ENCODE peak calls at places on chromosomes 2 and 18, in seven cellular contexts. E, D, F, W, X, P and R are unnamed samples.

GRCh38 chr2:25311866-25312575 is 29.7 kb downstream of the DNMT3A start:
- DNase-seq in E (no peak), D (no peak), F (peak), W (no peak), X (no peak), P (no peak), R (no peak)

GRCh38 chr2:61795408-61795807 is 58.5 kb downstream of the FAM161A start:
- DNase-seq in E (no peak), D (no peak), F (no peak), W (no peak), X (no peak), P (no peak), R (no peak)

GRCh38 chr2:172415759-172416158 is 11.6 kb upstream of the ITGA6 start:
- DNase-seq in E (no peak), D (no peak), F (no peak), W (no peak), X (no peak), P (no peak), R (no peak)

GRCh38 chr2:147182260-147182659 is 662.6 kb upstream of the ACVR2A start:
- DNase-seq in E (no peak), D (no peak), F (no peak), W (no peak), X (no peak), P (peak), R (no peak)

GRCh38 chr2:66050392-66050791 is 384.5 kb upstream of the MEIS1 start:
- DNase-seq in E (no peak), D (no peak), F (no peak), W (no peak), X (no peak), P (no peak), R (peak)

GRCh38 chr2:206616141-206616540 is 26.1 kb upstream of the FAM237A start:
- DNase-seq in E (no peak), D (no peak), F (no peak), W (no peak), X (no peak), P (no peak), R (no peak)

GRCh38 chr2:207160115-207160514 is 5.6 kb downstream of the KLF7 start:
- DNase-seq in E (no peak), D (no peak), F (no peak), W (no peak), X (no peak), P (no peak), R (no peak)

GRCh38 chr2:113167115-113167932 is 6.4 kb upstream of the PSD4 start:
- DNase-seq in E (peak), D (no peak), F (no peak), W (no peak), X (no peak), P (no peak), R (no peak)

GRCh38 chr2:101717041-101717817 is 19.7 kb downstream of the MAP4K4 start:
- DNase-seq in E (no peak), D (no peak), F (no peak), W (no peak), X (no peak), P (peak), R (no peak)

GRCh38 chr2:157830696-157831570 is 45.2 kb downstream of the ACVR1 start:
- DNase-seq in E (peak), D (no peak), F (no peak), W (peak), X (no peak), P (no peak), R (no peak)

GRCh38 chr2:231685349-231686191 is 22.8 kb upstream of the PTMA start:
- DNase-seq in E (peak), D (no peak), F (no peak), W (no peak), X (peak), P (no peak), R (no peak)

GRCh38 chr2:15939854-15940660 is at the start of gene MYCN:
- DNase-seq in E (peak), D (peak), F (no peak), W (no peak), X (peak), P (no peak), R (peak)

GRCh38 chr18:25350561-25351201 is 1.3 kb downstream of the ZNF521 start:
- DNase-seq in E (no peak), D (no peak), F (no peak), W (no peak), X (peak), P (no peak), R (no peak)

GRCh38 chr2:28447943-28448737 is 47.7 kb upstream of the PLB1 start:
- DNase-seq in E (no peak), D (no peak), F (no peak), W (no peak), X (no peak), P (no peak), R (no peak)

GRCh38 chr2:9462872-9463697 is 11.3 kb upstream of the IAH1 start:
- DNase-seq in E (no peak), D (no peak), F (no peak), W (no peak), X (no peak), P (no peak), R (no peak)

GRCh38 chr2:113675885-113676284 is 48.8 kb downstream of the RABL2A start:
- DNase-seq in E (no peak), D (no peak), F (no peak), W (no peak), X (no peak), P (no peak), R (no peak)

GRCh38 chr2:195352581-195352980 is 304.4 kb upstream of the SLC39A10 start:
- DNase-seq in E (no peak), D (no peak), F (no peak), W (no peak), X (no peak), P (no peak), R (no peak)

GRCh38 chr2:64644240-64645013 is 9.3 kb downstream of the SERTAD2 start:
- DNase-seq in E (peak), D (peak), F (peak), W (peak), X (no peak), P (no peak), R (peak)

GRCh38 chr2:138559648-138560047 is 58.1 kb downstream of the SPOPL start:
- DNase-seq in E (no peak), D (no peak), F (no peak), W (no peak), X (no peak), P (no peak), R (no peak)

GRCh38 chr2:175156534-175156933 is 11.5 kb downstream of the ATF2 start:
- DNase-seq in E (no peak), D (no peak), F (no peak), W (no peak), X (no peak), P (no peak), R (no peak)

GRCh38 chr2:38723173-38723572 is 28.0 kb downstream of the SRSF7 start:
- DNase-seq in E (no peak), D (no peak), F (no peak), W (no peak), X (no peak), P (no peak), R (no peak)

GRCh38 chr18:2376707-2377106 is 194.6 kb downstream of the METTL4 start:
- DNase-seq in E (no peak), D (no peak), F (no peak), W (no peak), X (no peak), P (no peak), R (no peak)

GRCh38 chr2:134086594-134087219 is 167.2 kb upstream of the MGAT5 start:
- DNase-seq in E (no peak), D (no peak), F (no peak), W (no peak), X (no peak), P (no peak), R (no peak)
- TF ChIP-seq JUND in E (no peak), D (no peak), F (no peak), W (no peak), X (no peak), P (no peak), R (no peak)

DNA sequence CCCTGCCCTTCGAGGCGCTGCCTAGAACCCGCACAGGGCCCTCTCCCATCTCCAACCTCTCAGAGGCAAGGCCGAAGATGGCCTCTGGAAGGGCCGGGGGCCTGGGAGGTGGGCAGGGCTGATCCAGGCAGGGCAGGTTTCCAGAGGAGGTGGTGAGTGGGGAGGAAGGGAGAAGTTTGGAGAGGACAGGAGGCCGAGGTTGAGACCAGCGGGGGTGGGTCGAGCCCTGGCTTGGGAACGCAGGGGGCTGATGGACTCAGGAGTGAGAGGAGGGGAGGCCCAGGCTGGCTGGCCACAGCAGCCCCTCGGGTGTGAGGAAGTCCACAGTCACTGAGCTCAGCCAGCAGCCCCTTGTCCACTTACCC is 10.5 kb downstream of the CAPN10 start:
- DNase-seq in E (no peak), D (no peak), F (no peak), W (no peak), X (no peak), P (no peak), R (no peak)
- TF ChIP-seq JUND in E (no peak), D (no peak), F (no peak), W (no peak), X (no peak), P (no peak), R (no peak)

GRCh38 chr2:211149731-211150130 is 593.3 kb downstream of the CPS1 start:
- DNase-seq in E (no peak), D (no peak), F (no peak), W (no peak), X (no peak), P (no peak), R (no peak)
- TF ChIP-seq JUND in E (no peak), D (no peak), F (no peak), W (no peak), X (no peak), P (no peak), R (no peak)

GRCh38 chr2:181810823-181811695 is 80.5 kb upstream of the ITPRID2 start:
- DNase-seq in E (peak), D (no peak), F (peak), W (peak), X (peak), P (no peak), R (no peak)
- TF ChIP-seq JUND in E (no peak), D (no peak), F (peak), W (peak), X (peak), P (no peak), R (no peak)

DNA sequence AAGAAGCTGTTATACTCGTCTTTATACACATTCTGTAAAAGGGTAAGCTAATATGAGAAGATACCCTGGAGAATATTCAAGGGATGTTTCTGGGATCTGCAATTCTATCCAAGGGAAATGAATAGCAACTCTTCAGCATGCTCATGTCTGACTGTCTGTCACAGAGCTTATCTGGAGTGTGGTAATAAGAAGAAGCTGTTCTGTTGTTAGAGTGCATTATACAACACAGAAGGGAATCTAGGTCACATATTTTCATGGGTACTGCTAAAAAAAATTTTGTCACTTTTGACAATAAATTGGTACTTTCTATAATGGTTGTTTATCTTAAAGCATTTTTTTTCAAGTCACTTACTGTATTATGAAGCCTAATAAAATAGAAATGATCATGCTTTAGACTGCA is 63.1 kb downstream of the NEB start:
- DNase-seq in E (no peak), D (no peak), F (no peak), W (no peak), X (no peak), P (no peak), R (no peak)
- TF ChIP-seq JUND in E (no peak), D (no peak), F (no peak), W (no peak), X (no peak), P (no peak), R (no peak)

GRCh38 chr18:59769105-59769865 is 72.1 kb upstream of the CCBE1 start:
- DNase-seq in E (no peak), D (no peak), F (no peak), W (no peak), X (no peak), P (no peak), R (no peak)

GRCh38 chr18:59763541-59764136 is 66.4 kb upstream of the CCBE1 start:
- DNase-seq in E (no peak), D (no peak), F (no peak), W (no peak), X (no peak), P (no peak), R (no peak)

GRCh38 chr18:59764281-59764680 is 67.1 kb upstream of the CCBE1 start:
- DNase-seq in E (no peak), D (no peak), F (no peak), W (no peak), X (no peak), P (no peak), R (no peak)

GRCh38 chr18:59765343-59765742 is 68.1 kb upstream of the CCBE1 start:
- DNase-seq in E (no peak), D (no peak), F (no peak), W (no peak), X (no peak), P (no peak), R (no peak)

GRCh38 chr18:59767732-59768131 is 70.5 kb upstream of the CCBE1 start:
- DNase-seq in E (no peak), D (no peak), F (no peak), W (no peak), X (no peak), P (no peak), R (no peak)
- TF ChIP-seq JUND in E (no peak), D (no peak), F (no peak), W (no peak), X (no peak), P (no peak), R (no peak)

DNA sequence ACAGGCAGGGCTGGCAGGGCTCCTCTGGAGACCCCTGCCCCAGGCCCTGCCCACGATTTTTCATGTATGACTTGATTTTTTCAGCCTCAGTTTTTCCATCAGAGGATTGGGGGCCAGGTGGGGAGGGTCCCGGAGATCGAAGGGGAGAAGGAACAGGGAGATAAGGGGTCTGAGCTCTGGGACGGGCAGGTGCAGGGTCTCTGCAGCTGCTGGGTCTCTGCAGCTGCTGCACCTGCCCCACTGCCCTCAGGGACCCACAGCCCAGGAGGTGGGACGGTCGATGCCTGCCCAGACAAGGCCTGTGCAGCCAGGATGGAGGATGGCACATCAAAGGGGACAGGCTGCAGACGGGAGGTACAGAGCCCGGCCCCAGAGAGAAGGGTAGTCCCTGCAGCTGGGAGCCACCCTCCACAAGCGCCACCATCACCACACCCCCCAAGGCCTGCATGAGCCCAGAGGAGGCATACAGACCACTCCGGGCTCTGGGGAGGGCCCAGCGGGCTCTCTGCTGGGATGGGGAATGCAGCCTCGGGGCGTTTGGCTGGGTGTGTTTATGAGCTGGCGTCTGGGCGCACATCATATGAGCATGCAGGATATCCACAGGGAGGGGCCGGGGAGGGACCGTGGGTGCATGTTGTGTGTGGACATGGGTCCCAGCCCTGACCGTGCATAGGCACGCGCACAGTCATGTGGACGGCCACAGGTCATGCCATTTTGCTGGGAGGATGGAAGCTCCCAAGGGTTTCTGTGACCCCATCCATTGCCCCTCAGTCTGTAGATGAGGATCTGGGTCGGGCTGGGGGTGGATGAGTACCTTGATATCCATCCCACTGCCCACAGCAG is 34.9 kb upstream of the GPC1 start:
- DNase-seq in E (no peak), D (no peak), F (no peak), W (no peak), X (no peak), P (no peak), R (no peak)
- TF ChIP-seq JUND in E (no peak), D (no peak), F (no peak), W (no peak), X (no peak), P (no peak), R (no peak)